ENCODE peak calls at places on chromosomes 11 and 22, in four cellular contexts. G, Z, S and P are unnamed samples.

GRCh38 chr11:21258414-21258813 is 589.0 kb downstream of the NELL1 start:
- DNase-seq in G (no peak), Z (no peak), S (no peak), P (no peak)

GRCh38 chr11:38460429-38460828 is 1862.4 kb upstream of the RAG2 start:
- DNase-seq in G (no peak), Z (no peak), S (no peak), P (no peak)

GRCh38 chr11:18371279-18371678 is 23.1 kb upstream of the LDHA start:
- DNase-seq in G (no peak), Z (no peak), S (no peak), P (peak; percentile 20)

GRCh38 chr11:129117595-129118350 is 74.4 kb downstream of the ARHGAP32 start:
- DNase-seq in G (peak; percentile 19), Z (no peak), S (peak; percentile 58), P (peak; percentile 27)

GRCh38 chr11:86955674-86956522 is 703 bp upstream of the FZD4 start:
- DNase-seq in G (peak; percentile 84), Z (peak; percentile 88), S (peak; percentile 88), P (peak; percentile 89)

GRCh38 chr22:37943471-37944198 is 9.8 kb downstream of the C22orf23 start:
- DNase-seq in G (no peak), Z (no peak), S (no peak), P (no peak)

GRCh38 chr11:72298931-72299330 is 55.0 kb upstream of the PHOX2A start:
- DNase-seq in G (no peak), Z (no peak), S (no peak), P (no peak)

GRCh38 chr11:59614277-59615131 is 1.1 kb downstream of the OSBP start:
- DNase-seq in G (no peak), Z (no peak), S (no peak), P (no peak)

GRCh38 chr22:30192427-30192826 is 54.1 kb downstream of the LIF start:
- DNase-seq in G (no peak), Z (no peak), S (no peak), P (no peak)

GRCh38 chr11:29159552-29160465 is 857.0 kb downstream of the KCNA4 start:
- DNase-seq in G (peak; percentile 64), Z (peak; percentile 56), S (peak; percentile 10), P (peak; percentile 12)

GRCh38 chr22:26558246-26558895 is 31.6 kb downstream of the TPST2 start:
- DNase-seq in G (no peak), Z (no peak), S (no peak), P (no peak)

DNA sequence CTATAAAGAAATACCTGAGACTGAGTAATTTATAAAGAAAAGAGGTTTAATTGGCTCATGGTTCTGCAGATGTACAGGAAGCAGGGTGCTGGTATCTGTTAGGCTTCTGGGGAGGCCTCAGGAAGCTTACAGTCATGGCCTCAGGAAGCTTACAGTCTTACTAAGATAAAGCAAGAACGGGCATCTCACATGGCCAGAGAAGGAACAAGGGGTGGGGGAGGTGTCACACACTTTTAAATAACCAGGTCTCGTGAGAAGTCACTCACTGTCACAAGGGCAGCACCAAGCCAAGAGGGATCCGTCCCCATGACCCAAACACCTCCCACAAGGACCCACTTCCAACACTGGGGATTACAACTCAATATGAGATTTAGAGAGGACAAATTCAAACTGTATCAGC is 192.8 kb upstream of the B3GAT1 start:
- DNase-seq in G (no peak), Z (no peak), S (no peak), P (no peak)
- TF ChIP-seq TEAD4 in G (no peak), Z (no peak), S (no peak), P (no peak)

GRCh38 chr11:2691355-2691761 is 8.4 kb downstream of the KCNQ1OT1 start:
- DNase-seq in G (peak; percentile 4), Z (no peak), S (no peak), P (no peak)

GRCh38 chr11:2688381-2689231 is 11.2 kb downstream of the KCNQ1OT1 start:
- DNase-seq in G (peak; percentile 6), Z (no peak), S (no peak), P (no peak)

GRCh38 chr11:2690261-2690575 is 9.6 kb downstream of the KCNQ1OT1 start:
- DNase-seq in G (peak; percentile 6), Z (no peak), S (no peak), P (no peak)

GRCh38 chr11:2690596-2691354 is 9.0 kb downstream of the KCNQ1OT1 start:
- DNase-seq in G (peak; percentile 11), Z (no peak), S (no peak), P (no peak)

GRCh38 chr11:2689551-2690260 is 10.1 kb downstream of the KCNQ1OT1 start:
- DNase-seq in G (peak; percentile 7), Z (no peak), S (no peak), P (no peak)
- TF ChIP-seq TEAD4 in G (no peak), Z (no peak), S (no peak), P (no peak)

DNA sequence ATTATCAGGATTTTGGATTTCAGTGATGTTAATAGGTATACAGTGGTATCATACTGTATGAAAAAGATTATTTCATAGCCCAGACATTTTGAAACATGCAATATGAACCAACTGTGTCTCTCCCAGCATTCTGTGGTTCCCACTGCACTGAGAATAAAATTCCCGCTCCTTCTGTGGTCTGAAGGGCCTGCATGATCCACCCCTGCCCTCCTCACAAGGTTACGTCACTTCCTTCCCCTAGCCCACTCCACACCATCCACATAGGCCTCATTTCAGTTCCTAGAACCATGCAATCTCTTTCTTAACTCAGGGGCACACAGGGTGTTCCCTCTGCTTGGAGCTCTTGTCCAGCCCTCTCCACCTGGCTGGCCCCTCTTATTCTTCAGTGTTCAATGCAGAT is 103.1 kb downstream of the TSPAN18 start:
- DNase-seq in G (no peak), Z (no peak), S (no peak), P (no peak)
- TF ChIP-seq TEAD4 in G (no peak), Z (no peak), S (no peak), P (no peak)

GRCh38 chr11:69438286-69438920 is 43.1 kb upstream of the LINC01488 start:
- DNase-seq in G (no peak), Z (no peak), S (no peak), P (no peak)
- TF ChIP-seq TEAD4 in G (no peak), Z (no peak), S (no peak), P (no peak)

GRCh38 chr11:35257287-35257686 is 118.3 kb downstream of the CD44 start:
- DNase-seq in G (no peak), Z (no peak), S (no peak), P (no peak)
- TF ChIP-seq TEAD4 in G (no peak), Z (no peak), S (no peak), P (no peak)

DNA sequence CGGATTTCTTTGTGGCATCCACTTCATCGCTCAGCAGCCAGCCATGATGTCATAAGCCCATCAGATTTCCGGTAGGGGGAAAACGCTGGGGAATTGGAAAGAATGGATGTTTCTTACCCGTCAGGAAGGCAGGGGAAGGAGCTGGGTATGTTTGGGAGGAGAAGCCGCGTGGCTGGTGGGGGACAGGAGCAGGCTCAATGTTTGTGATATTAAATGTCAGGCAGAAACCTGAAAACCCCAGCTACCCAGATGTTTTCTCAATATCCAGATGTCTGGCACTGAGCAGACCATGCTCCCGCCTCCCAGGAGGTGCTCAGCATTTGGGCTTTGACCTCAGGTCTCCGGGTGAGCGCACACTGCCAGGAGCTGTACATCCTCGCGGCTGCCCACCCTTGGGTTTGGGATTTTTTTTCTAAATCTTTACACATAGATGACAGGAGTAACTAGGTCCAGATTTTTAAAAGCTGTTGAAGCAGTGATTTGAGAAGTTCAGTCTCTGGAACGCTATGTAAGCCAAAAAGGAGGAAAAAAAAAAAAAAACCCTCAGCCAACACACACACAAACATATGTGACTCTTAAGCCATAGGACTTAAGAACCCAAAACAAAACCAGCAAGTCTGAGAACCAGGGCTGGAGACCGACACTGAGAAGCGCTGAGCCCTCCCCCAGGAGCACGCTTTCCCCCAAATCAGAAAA is 67.4 kb downstream of the NFAM1 start:
- DNase-seq in G (no peak), Z (no peak), S (peak; percentile 47), P (no peak)
- TF ChIP-seq TEAD4 in G (no peak), Z (no peak), S (no peak), P (no peak)

GRCh38 chr11:9138133-9138453 is 46.7 kb upstream of the SCUBE2 start:
- DNase-seq in G (no peak), Z (no peak), S (no peak), P (no peak)
- TF ChIP-seq TEAD4 in G (no peak), Z (no peak), S (no peak), P (no peak)